ENCODE peak calls at places on chromosomes 4 and X, in six cellular contexts. A is body of pancreas; U is SK-N-SH; N is MM.1S; M is Peyer's patch; H is CD8-positive, alpha-beta memory T cell. B is an unnamed sample.
A peak's percentile ranks its signal among the peaks of the same experiment; 100 is the strongest.

GRCh38 chr4:175806741-175807140 is 5.3 kb downstream of the GPM6A start:
- DNase-seq in A (no peak), U (no peak), N (no peak), M (no peak), H (no peak), B (no peak)

GRCh38 chr4:24557036-24558022 is 27.0 kb downstream of the DHX15 start:
- DNase-seq in A (no peak), U (no peak), N (no peak), M (peak; percentile 52), H (no peak), B (no peak)

GRCh38 chr4:52883707-52884669 is 21.9 kb downstream of the RASL11B start:
- DNase-seq in A (no peak), U (no peak), N (no peak), M (no peak), H (no peak), B (no peak)

GRCh38 chr4:147481577-147482109 is 746 bp downstream of the EDNRA start:
- DNase-seq in A (no peak), U (no peak), N (no peak), M (no peak), H (no peak), B (peak; percentile 37)

GRCh38 chr4:82611982-82612381 is 50.2 kb upstream of the TMEM150C start:
- DNase-seq in A (no peak), U (no peak), N (no peak), M (no peak), H (no peak), B (no peak)

GRCh38 chrX:123489011-123489410 is 243.8 kb downstream of the THOC2 start:
- DNase-seq in A (no peak), U (no peak), N (no peak), M (no peak), H (no peak), B (no peak)

GRCh38 chr4:93814722-93815121 is 13.8 kb upstream of the ATOH1 start:
- DNase-seq in A (no peak), U (no peak), N (peak; percentile 19), M (peak; percentile 52), H (no peak), B (no peak)

GRCh38 chr4:118033148-118034060 is 882 bp upstream of the NDST3 start:
- DNase-seq in A (peak; percentile 41), U (peak; percentile 87), N (no peak), M (no peak), H (no peak), B (peak; percentile 82)

GRCh38 chr4:11497972-11498371 is 69.3 kb upstream of the HS3ST1 start:
- DNase-seq in A (no peak), U (no peak), N (no peak), M (no peak), H (no peak), B (no peak)

GRCh38 chr4:145183023-145183422 is 2.6 kb upstream of the OTUD4 start:
- DNase-seq in A (no peak), U (no peak), N (peak; percentile 8), M (no peak), H (no peak), B (no peak)

GRCh38 chr4:188780028-188780427 is 640.8 kb downstream of the TRIML1 start:
- DNase-seq in A (no peak), U (no peak), N (no peak), M (no peak), H (no peak), B (no peak)

DNA sequence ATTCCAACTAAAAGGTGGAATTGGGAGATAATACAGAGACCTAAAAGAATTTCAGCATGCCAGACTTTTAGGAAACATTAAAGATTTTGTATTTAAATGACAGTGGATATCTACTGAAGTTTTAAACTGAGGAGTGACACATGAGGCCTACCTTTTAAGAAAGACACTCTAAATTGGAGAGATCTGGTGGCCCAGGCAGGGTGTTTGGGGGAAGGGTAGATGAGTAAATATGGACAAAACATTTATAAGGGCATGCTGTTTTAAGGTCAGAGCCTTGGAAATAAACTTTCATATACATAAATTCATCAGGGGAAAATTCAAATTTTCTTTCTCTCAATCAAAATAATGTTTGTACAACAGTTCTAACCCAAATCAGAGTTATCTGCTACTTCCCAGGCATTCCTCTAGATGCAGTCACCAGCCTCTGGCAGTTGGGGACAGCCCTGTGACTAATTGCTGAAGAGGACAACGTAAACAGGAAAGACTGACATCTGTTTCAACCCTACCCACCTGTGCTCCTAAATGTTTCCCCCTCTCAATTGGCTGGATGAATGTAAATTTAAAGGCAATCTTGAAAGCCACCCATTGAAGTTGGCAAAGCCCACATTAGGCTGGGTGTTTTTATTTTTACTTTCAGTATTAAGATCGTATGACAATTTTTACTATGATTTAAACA is 1646.9 kb upstream of the ADGRL3 start:
- DNase-seq in A (no peak), U (peak; percentile 0), N (peak; percentile 83), M (no peak), H (no peak), B (no peak)
- H3K4me3 ChIP-seq in A (no peak overlapping the region), U (peak overlapping the region; percentile 47), N (peak overlapping the region; percentile 54), M (no peak overlapping the region), H (no peak overlapping the region), B (no peak overlapping the region)

GRCh38 chr4:7507381-7507780 is 72.7 kb upstream of the PSAPL1 start:
- DNase-seq in A (no peak), U (no peak), N (no peak), M (no peak), H (no peak), B (no peak)

GRCh38 chr4:7503597-7503996 is 68.9 kb upstream of the PSAPL1 start:
- DNase-seq in A (no peak), U (no peak), N (no peak), M (no peak), H (no peak), B (no peak)

GRCh38 chr4:7505116-7505900 is 70.6 kb upstream of the PSAPL1 start:
- DNase-seq in A (no peak), U (no peak), N (no peak), M (no peak), H (no peak), B (no peak)

GRCh38 chr4:7506572-7506971 is 71.8 kb upstream of the PSAPL1 start:
- DNase-seq in A (no peak), U (no peak), N (no peak), M (no peak), H (no peak), B (no peak)

DNA sequence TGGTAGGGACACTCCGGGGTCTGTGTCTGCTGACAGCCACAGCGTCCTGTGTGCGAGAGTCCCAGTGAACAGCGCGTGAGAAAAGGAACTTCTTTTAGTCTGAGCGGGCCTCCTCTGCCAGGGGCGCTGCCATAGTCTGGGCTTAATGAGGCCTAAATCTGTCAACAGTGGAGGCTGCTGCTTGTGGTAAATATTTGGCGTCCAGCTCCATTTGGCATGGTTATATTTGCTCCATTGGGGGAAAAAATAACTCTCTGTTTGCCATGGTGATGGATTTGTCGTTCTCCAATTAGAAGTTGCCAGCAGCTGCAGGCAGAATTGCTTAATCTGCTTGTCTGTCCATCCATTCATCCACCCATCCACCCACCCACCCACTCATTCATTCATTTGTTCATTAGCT is 71.4 kb upstream of the PSAPL1 start:
- DNase-seq in A (no peak), U (no peak), N (no peak), M (no peak), H (no peak), B (no peak)
- H3K27me3 ChIP-seq in A (peaks cover 6% of the 10 kb centered on the region), U (peaks cover 6% of the 10 kb centered on the region), N (peaks cover 98% of the 10 kb centered on the region), M (no peaks in the 10 kb centered on the region), H (no peaks in the 10 kb centered on the region), B (no peaks in the 10 kb centered on the region)

GRCh38 chrX:154466036-154466435 is 8.0 kb downstream of the PLXNA3 start:
- DNase-seq in A (no peak), U (no peak), N (no peak), M (no peak), H (no peak), B (no peak)
- H3K36me3 ChIP-seq in A (no peaks in the 10 kb centered on the region), U (no peaks in the 10 kb centered on the region), N (no peaks in the 10 kb centered on the region), M (no peaks in the 10 kb centered on the region), H (no peaks in the 10 kb centered on the region), B (no peaks in the 10 kb centered on the region)

GRCh38 chr4:76058888-76059426 is 15.6 kb upstream of the ART3 start:
- DNase-seq in A (no peak), U (no peak), N (no peak), M (peak; percentile 60), H (no peak), B (no peak)
- H3K4me3 ChIP-seq in A (no peak overlapping the region), U (no peak overlapping the region), N (no peak overlapping the region), M (no peak overlapping the region), H (no peak overlapping the region), B (no peak overlapping the region)

GRCh38 chr4:1765409-1766335 is 27.4 kb upstream of the FGFR3 start:
- DNase-seq in A (no peak), U (peak; percentile 39), N (no peak), M (no peak), H (no peak), B (peak; percentile 87)
- H3K27me3 ChIP-seq in A (no peaks in the 10 kb centered on the region), U (no peaks in the 10 kb centered on the region), N (peaks cover 78% of the 10 kb centered on the region), M (peaks cover 18% of the 10 kb centered on the region), H (no peaks in the 10 kb centered on the region), B (peaks cover 1% of the 10 kb centered on the region)

DNA sequence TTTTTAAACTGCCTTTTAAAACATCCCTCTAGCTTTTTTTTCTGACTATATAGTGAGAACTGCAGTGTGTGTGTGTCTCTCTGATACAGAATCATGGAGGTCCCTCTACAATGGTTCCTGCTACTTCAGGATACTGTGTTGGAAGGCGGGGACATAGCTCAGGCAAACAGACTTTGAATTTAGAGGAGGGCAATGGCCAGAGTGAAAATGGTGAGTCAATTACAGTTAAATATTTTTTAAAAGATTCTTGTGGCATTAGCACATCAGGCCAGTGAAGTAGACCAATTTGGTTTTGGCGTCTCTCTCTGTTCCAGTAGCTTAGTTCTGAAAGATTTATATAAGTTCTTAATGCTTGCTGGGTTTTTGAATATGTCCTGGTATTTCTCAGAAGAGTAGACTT is 47.1 kb downstream of the ALG13 start:
- DNase-seq in A (no peak), U (no peak), N (no peak), M (no peak), H (no peak), B (no peak)
- H3K36me3 ChIP-seq in A (no peaks in the 10 kb centered on the region), U (peaks cover 47% of the 10 kb centered on the region), N (no peaks in the 10 kb centered on the region), M (no peaks in the 10 kb centered on the region), H (no peaks in the 10 kb centered on the region), B (peaks cover 25% of the 10 kb centered on the region)

DNA sequence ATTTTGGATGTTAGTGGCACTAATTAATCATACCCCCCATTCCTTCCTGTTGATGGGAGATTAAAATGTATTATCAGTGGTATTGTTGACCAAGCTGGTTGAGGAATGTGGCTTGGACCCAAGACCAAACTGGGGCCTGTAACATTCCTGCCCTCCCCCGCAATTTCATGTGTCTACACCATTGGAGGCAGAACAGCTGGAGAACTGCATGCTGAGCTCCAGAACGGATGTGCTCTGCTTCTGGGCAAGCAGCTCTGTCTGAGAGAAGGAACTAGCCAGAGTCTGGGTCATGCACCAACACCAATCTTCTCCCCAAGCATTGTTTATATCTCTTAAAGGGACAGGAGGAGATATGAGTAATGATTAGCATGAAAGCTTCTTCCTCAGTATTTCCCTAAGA is 185.5 kb downstream of the CEP135 start:
- DNase-seq in A (no peak), U (no peak), N (no peak), M (no peak), H (no peak), B (no peak)
- H3K4me3 ChIP-seq in A (no peak overlapping the region), U (no peak overlapping the region), N (no peak overlapping the region), M (no peak overlapping the region), H (no peak overlapping the region), B (no peak overlapping the region)